ENCODE peak calls at places on chromosomes 13 and 19, in nine cellular contexts. Q is cardiac fibroblast; L is lung; Z is hypothalamus; U is body of pancreas; V is dermis microvascular lymphatic vessel endothelial cell; F is M059J; B is ascending aorta; Y is stimulated activated CD4-positive, alpha-beta T cell treated with anti-CD3 and anti-CD28 coated beads, TNF-alpha, amount 100 ng/mL, for 1 hour. H is an unnamed sample.

GRCh38 chr19:14542721-14543328 is 13.4 kb downstream of the TECR start:
- DNase-seq in Z (peak), V (no peak), F (no peak), U (no peak), B (no peak), L (no peak), Q (no peak), Y (no peak), H (no peak)

GRCh38 chr13:35179494-35179893 is 237.4 kb downstream of the NBEA start:
- DNase-seq in Y (no peak), V (no peak), F (peak), Q (peak), Z (no peak), B (no peak), L (no peak), U (no peak), H (no peak)

GRCh38 chr13:74575729-74576125 is 441.5 kb upstream of the KLF12 start:
- DNase-seq in Y (no peak), B (peak), Q (peak), F (peak), L (peak), Z (peak), U (peak), V (peak), H (peak)

GRCh38 chr13:43303040-43303729 is 279.8 kb downstream of the DNAJC15 start:
- DNase-seq in Q (peak), Z (peak), F (peak), V (peak), U (peak), L (peak), Y (no peak), B (no peak), H (peak)

GRCh38 chr13:37870895-37871550 is 1.5 kb upstream of the TRPC4 start:
- DNase-seq in U (no peak), Q (peak), L (no peak), F (peak), B (no peak), V (no peak), Z (no peak), Y (no peak), H (no peak)

GRCh38 chr19:9709305-9709704 is 34.4 kb upstream of the ZNF562 start:
- DNase-seq in Y (no peak), F (no peak), Q (no peak), L (no peak), U (no peak), B (no peak), V (no peak), Z (peak), H (no peak)

GRCh38 chr19:32543107-32543900 is 37.7 kb upstream of the PDCD5 start:
- DNase-seq in Z (no peak), F (peak), B (no peak), Q (no peak), Y (no peak), U (no peak), V (no peak), L (no peak), H (no peak)

GRCh38 chr13:65540064-65540635 is 1690.0 kb downstream of the PCDH9 start:
- DNase-seq in U (no peak), Z (no peak), B (no peak), F (peak), V (no peak), Y (no peak), L (no peak), Q (peak), H (no peak)

GRCh38 chr13:43730642-43731041 is 56.1 kb downstream of the ENOX1 start:
- DNase-seq in Q (peak), Y (no peak), V (no peak), B (no peak), F (no peak), U (peak), Z (no peak), L (no peak), H (no peak)

GRCh38 chr13:68745517-68745916 is 1362.1 kb upstream of the ATXN8OS start:
- DNase-seq in U (no peak), B (no peak), Y (no peak), L (no peak), F (no peak), Z (no peak), V (no peak), Q (no peak), H (no peak)

GRCh38 chr19:49801966-49802661 is 11.0 kb downstream of the FUZ start:
- DNase-seq in L (peak), B (peak), Y (no peak), Z (peak), F (no peak), U (peak), V (peak), Q (peak), H (peak)

GRCh38 chr13:40023608-40024577 is 368.4 kb downstream of the COG6 start:
- DNase-seq in Z (no peak), U (no peak), L (no peak), B (no peak), Q (peak), F (no peak), V (no peak), Y (no peak), H (no peak)

GRCh38 chr13:66265446-66265845 is 964.7 kb downstream of the PCDH9 start:
- DNase-seq in Z (no peak), V (no peak), L (no peak), B (no peak), Q (no peak), U (no peak), F (no peak), Y (no peak), H (no peak)